ENCODE peak calls at places on chromosomes 4 and X, in six cellular contexts. One of them, this sample, is unnamed.
A peak's percentile ranks its signal among the peaks of the same experiment; 100 is the strongest.

GRCh38 chr4:25030283-25031076 is at the start of gene LGI2:
- DNase-seq in WTC11: peak; percentile 54
- DNase-seq in activated CD4-positive, CD25-positive, alpha-beta regulatory T cell: no peak
- DNase-seq in HTR-8/SVneo: peak; percentile 45
- DNase-seq in stimulated activated naive CD8-positive, alpha-beta T cell treated with anti-CD3 and anti-CD28 coated beads, Interleukin-15, Interleukin-2, amounts not matched to agents 100 U/mL and 50 U/mL, for 24 hours: peak; percentile 7
- DNase-seq in AG10803: no peak
- DNase-seq in this sample: no peak

GRCh38 chr4:152956650-152957436 is 20.7 kb downstream of the FHDC1 start:
- DNase-seq in WTC11: no peak
- DNase-seq in activated CD4-positive, CD25-positive, alpha-beta regulatory T cell: no peak
- DNase-seq in HTR-8/SVneo: no peak
- DNase-seq in stimulated activated naive CD8-positive, alpha-beta T cell treated with anti-CD3 and anti-CD28 coated beads, Interleukin-15, Interleukin-2, amounts not matched to agents 100 U/mL and 50 U/mL, for 24 hours: no peak
- DNase-seq in AG10803: no peak
- DNase-seq in this sample: peak; percentile 35

GRCh38 chrX:13937370-13938052 is 92.2 kb downstream of the GEMIN8 start:
- DNase-seq in WTC11: no peak
- DNase-seq in activated CD4-positive, CD25-positive, alpha-beta regulatory T cell: no peak
- DNase-seq in HTR-8/SVneo: no peak
- DNase-seq in stimulated activated naive CD8-positive, alpha-beta T cell treated with anti-CD3 and anti-CD28 coated beads, Interleukin-15, Interleukin-2, amounts not matched to agents 100 U/mL and 50 U/mL, for 24 hours: no peak
- DNase-seq in AG10803: peak; percentile 15
- DNase-seq in this sample: no peak

GRCh38 chrX:49041683-49042529 is 1.3 kb downstream of the TFE3 start:
- DNase-seq in WTC11: no peak
- DNase-seq in activated CD4-positive, CD25-positive, alpha-beta regulatory T cell: no peak
- DNase-seq in HTR-8/SVneo: no peak
- DNase-seq in stimulated activated naive CD8-positive, alpha-beta T cell treated with anti-CD3 and anti-CD28 coated beads, Interleukin-15, Interleukin-2, amounts not matched to agents 100 U/mL and 50 U/mL, for 24 hours: peak; percentile 8
- DNase-seq in AG10803: peak; percentile 70
- DNase-seq in this sample: no peak

GRCh38 chr4:122224348-122224747 is 72.2 kb downstream of the BLTP1 start:
- DNase-seq in WTC11: peak; percentile 11
- DNase-seq in activated CD4-positive, CD25-positive, alpha-beta regulatory T cell: no peak
- DNase-seq in HTR-8/SVneo: peak; percentile 8
- DNase-seq in stimulated activated naive CD8-positive, alpha-beta T cell treated with anti-CD3 and anti-CD28 coated beads, Interleukin-15, Interleukin-2, amounts not matched to agents 100 U/mL and 50 U/mL, for 24 hours: peak; percentile 4
- DNase-seq in AG10803: peak; percentile 5
- DNase-seq in this sample: peak; percentile 10

GRCh38 chr4:8205749-8206611 is 6.9 kb downstream of the SH3TC1 start:
- DNase-seq in WTC11: no peak
- DNase-seq in activated CD4-positive, CD25-positive, alpha-beta regulatory T cell: no peak
- DNase-seq in HTR-8/SVneo: no peak
- DNase-seq in stimulated activated naive CD8-positive, alpha-beta T cell treated with anti-CD3 and anti-CD28 coated beads, Interleukin-15, Interleukin-2, amounts not matched to agents 100 U/mL and 50 U/mL, for 24 hours: no peak
- DNase-seq in AG10803: no peak
- DNase-seq in this sample: no peak

GRCh38 chrX:70044541-70045245 is 5.0 kb downstream of the AWAT2 start:
- DNase-seq in WTC11: no peak
- DNase-seq in activated CD4-positive, CD25-positive, alpha-beta regulatory T cell: no peak
- DNase-seq in HTR-8/SVneo: no peak
- DNase-seq in stimulated activated naive CD8-positive, alpha-beta T cell treated with anti-CD3 and anti-CD28 coated beads, Interleukin-15, Interleukin-2, amounts not matched to agents 100 U/mL and 50 U/mL, for 24 hours: no peak
- DNase-seq in AG10803: no peak
- DNase-seq in this sample: no peak

GRCh38 chr4:14117575-14118228 is 490.2 kb upstream of the BOD1L1 start:
- DNase-seq in WTC11: no peak
- DNase-seq in activated CD4-positive, CD25-positive, alpha-beta regulatory T cell: no peak
- DNase-seq in HTR-8/SVneo: no peak
- DNase-seq in stimulated activated naive CD8-positive, alpha-beta T cell treated with anti-CD3 and anti-CD28 coated beads, Interleukin-15, Interleukin-2, amounts not matched to agents 100 U/mL and 50 U/mL, for 24 hours: no peak
- DNase-seq in AG10803: no peak
- DNase-seq in this sample: no peak

GRCh38 chrX:150182176-150182575 is 180.9 kb upstream of the MAMLD1 start:
- DNase-seq in WTC11: no peak
- DNase-seq in activated CD4-positive, CD25-positive, alpha-beta regulatory T cell: no peak
- DNase-seq in HTR-8/SVneo: no peak
- DNase-seq in stimulated activated naive CD8-positive, alpha-beta T cell treated with anti-CD3 and anti-CD28 coated beads, Interleukin-15, Interleukin-2, amounts not matched to agents 100 U/mL and 50 U/mL, for 24 hours: no peak
- DNase-seq in AG10803: no peak
- DNase-seq in this sample: no peak

GRCh38 chr4:76212851-76213414 is 691 bp downstream of the SCARB2 start:
- DNase-seq in WTC11: no peak
- DNase-seq in activated CD4-positive, CD25-positive, alpha-beta regulatory T cell: no peak
- DNase-seq in HTR-8/SVneo: peak; percentile 12
- DNase-seq in stimulated activated naive CD8-positive, alpha-beta T cell treated with anti-CD3 and anti-CD28 coated beads, Interleukin-15, Interleukin-2, amounts not matched to agents 100 U/mL and 50 U/mL, for 24 hours: peak; percentile 46
- DNase-seq in AG10803: peak; percentile 9
- DNase-seq in this sample: no peak

GRCh38 chr4:31391976-31392375 is 671.8 kb downstream of the PCDH7 start:
- DNase-seq in WTC11: no peak
- DNase-seq in activated CD4-positive, CD25-positive, alpha-beta regulatory T cell: no peak
- DNase-seq in HTR-8/SVneo: no peak
- DNase-seq in stimulated activated naive CD8-positive, alpha-beta T cell treated with anti-CD3 and anti-CD28 coated beads, Interleukin-15, Interleukin-2, amounts not matched to agents 100 U/mL and 50 U/mL, for 24 hours: no peak
- DNase-seq in AG10803: no peak
- DNase-seq in this sample: no peak

GRCh38 chrX:11509786-11510185 is 155.9 kb downstream of the ARHGAP6 start:
- DNase-seq in WTC11: no peak
- DNase-seq in activated CD4-positive, CD25-positive, alpha-beta regulatory T cell: no peak
- DNase-seq in HTR-8/SVneo: no peak
- DNase-seq in stimulated activated naive CD8-positive, alpha-beta T cell treated with anti-CD3 and anti-CD28 coated beads, Interleukin-15, Interleukin-2, amounts not matched to agents 100 U/mL and 50 U/mL, for 24 hours: no peak
- DNase-seq in AG10803: no peak
- DNase-seq in this sample: no peak

GRCh38 chrX:50691820-50692219 is 122.2 kb downstream of the SHROOM4 start:
- DNase-seq in WTC11: no peak
- DNase-seq in activated CD4-positive, CD25-positive, alpha-beta regulatory T cell: no peak
- DNase-seq in HTR-8/SVneo: peak; percentile 1
- DNase-seq in stimulated activated naive CD8-positive, alpha-beta T cell treated with anti-CD3 and anti-CD28 coated beads, Interleukin-15, Interleukin-2, amounts not matched to agents 100 U/mL and 50 U/mL, for 24 hours: no peak
- DNase-seq in AG10803: peak; percentile 38
- DNase-seq in this sample: no peak

GRCh38 chr4:152454398-152455011 is 81.4 kb downstream of the FBXW7 start:
- DNase-seq in WTC11: no peak
- DNase-seq in activated CD4-positive, CD25-positive, alpha-beta regulatory T cell: no peak
- DNase-seq in HTR-8/SVneo: peak; percentile 19
- DNase-seq in stimulated activated naive CD8-positive, alpha-beta T cell treated with anti-CD3 and anti-CD28 coated beads, Interleukin-15, Interleukin-2, amounts not matched to agents 100 U/mL and 50 U/mL, for 24 hours: no peak
- DNase-seq in AG10803: peak; percentile 40
- DNase-seq in this sample: no peak

GRCh38 chrX:30504309-30504708 is 73.3 kb downstream of the TASL start:
- DNase-seq in WTC11: no peak
- DNase-seq in activated CD4-positive, CD25-positive, alpha-beta regulatory T cell: no peak
- DNase-seq in HTR-8/SVneo: no peak
- DNase-seq in stimulated activated naive CD8-positive, alpha-beta T cell treated with anti-CD3 and anti-CD28 coated beads, Interleukin-15, Interleukin-2, amounts not matched to agents 100 U/mL and 50 U/mL, for 24 hours: no peak
- DNase-seq in AG10803: peak; percentile 27
- DNase-seq in this sample: no peak

GRCh38 chr4:81504685-81505598 is 33.2 kb upstream of the RASGEF1B start:
- DNase-seq in WTC11: no peak
- DNase-seq in activated CD4-positive, CD25-positive, alpha-beta regulatory T cell: peak; percentile 33
- DNase-seq in HTR-8/SVneo: no peak
- DNase-seq in stimulated activated naive CD8-positive, alpha-beta T cell treated with anti-CD3 and anti-CD28 coated beads, Interleukin-15, Interleukin-2, amounts not matched to agents 100 U/mL and 50 U/mL, for 24 hours: peak; percentile 63
- DNase-seq in AG10803: no peak
- DNase-seq in this sample: no peak

GRCh38 chr4:69823481-69824186 is 36.3 kb downstream of the SULT1E1 start:
- DNase-seq in WTC11: peak; percentile 30
- DNase-seq in activated CD4-positive, CD25-positive, alpha-beta regulatory T cell: no peak
- DNase-seq in HTR-8/SVneo: no peak
- DNase-seq in stimulated activated naive CD8-positive, alpha-beta T cell treated with anti-CD3 and anti-CD28 coated beads, Interleukin-15, Interleukin-2, amounts not matched to agents 100 U/mL and 50 U/mL, for 24 hours: peak; percentile 47
- DNase-seq in AG10803: peak; percentile 20
- DNase-seq in this sample: no peak

GRCh38 chr4:128517739-128518510 is 230.3 kb upstream of the PGRMC2 start:
- DNase-seq in WTC11: no peak
- DNase-seq in activated CD4-positive, CD25-positive, alpha-beta regulatory T cell: no peak
- DNase-seq in HTR-8/SVneo: peak; percentile 87
- DNase-seq in stimulated activated naive CD8-positive, alpha-beta T cell treated with anti-CD3 and anti-CD28 coated beads, Interleukin-15, Interleukin-2, amounts not matched to agents 100 U/mL and 50 U/mL, for 24 hours: peak; percentile 8
- DNase-seq in AG10803: peak; percentile 98
- DNase-seq in this sample: peak; percentile 93

GRCh38 chrX:77785400-77785745 is 643 bp downstream of the ATRX start:
- DNase-seq in WTC11: peak; percentile 10
- DNase-seq in activated CD4-positive, CD25-positive, alpha-beta regulatory T cell: no peak
- DNase-seq in HTR-8/SVneo: peak; percentile 46
- DNase-seq in stimulated activated naive CD8-positive, alpha-beta T cell treated with anti-CD3 and anti-CD28 coated beads, Interleukin-15, Interleukin-2, amounts not matched to agents 100 U/mL and 50 U/mL, for 24 hours: no peak
- DNase-seq in AG10803: peak; percentile 11
- DNase-seq in this sample: no peak

GRCh38 chrX:29824176-29824906 is 391.0 kb upstream of the MAGEB2 start:
- DNase-seq in WTC11: no peak
- DNase-seq in activated CD4-positive, CD25-positive, alpha-beta regulatory T cell: no peak
- DNase-seq in HTR-8/SVneo: no peak
- DNase-seq in stimulated activated naive CD8-positive, alpha-beta T cell treated with anti-CD3 and anti-CD28 coated beads, Interleukin-15, Interleukin-2, amounts not matched to agents 100 U/mL and 50 U/mL, for 24 hours: no peak
- DNase-seq in AG10803: no peak
- DNase-seq in this sample: no peak

GRCh38 chr4:145820407-145820806 is 118.2 kb downstream of the ZNF827 start:
- DNase-seq in WTC11: no peak
- DNase-seq in activated CD4-positive, CD25-positive, alpha-beta regulatory T cell: no peak
- DNase-seq in HTR-8/SVneo: no peak
- DNase-seq in stimulated activated naive CD8-positive, alpha-beta T cell treated with anti-CD3 and anti-CD28 coated beads, Interleukin-15, Interleukin-2, amounts not matched to agents 100 U/mL and 50 U/mL, for 24 hours: no peak
- DNase-seq in AG10803: no peak
- DNase-seq in this sample: no peak